ENCODE peak calls at places on chromosomes 7 and 10, in ten cellular contexts. A is Panc1, Z is GM12878, L is HCT116, O is right lobe of liver, F is upper lobe of right lung, G is lower lobe of right lung, B is foreskin keratinocyte, R is heart right ventricle, C is psoas muscle. W is an unnamed sample.

GRCh38 chr10:23968296-23968695 is 240.6 kb upstream of the KIAA1217 start:
- ATAC-seq in F (no peak), A (no peak), R (no peak), B (peak; percentile 50), O (no peak), L (no peak), Z (no peak), G (no peak), C (no peak), W (no peak)

GRCh38 chr10:11364241-11364640 is 247.2 kb downstream of the USP6NL start:
- ATAC-seq in R (no peak), G (no peak), O (no peak), C (no peak), Z (no peak), B (no peak), F (no peak), A (no peak), L (no peak), W (no peak)

GRCh38 chr10:9331583-9332008 is 1277.1 kb downstream of the GATA3 start:
- ATAC-seq in O (peak; percentile 78), Z (peak; percentile 79), F (peak; percentile 83), A (no peak), G (peak; percentile 67), L (no peak), R (peak; percentile 55), B (peak; percentile 60), C (peak; percentile 61), W (no peak)

GRCh38 chr7:142556745-142557144 is 192.5 kb upstream of the PRSS1 start:
- ATAC-seq in A (peak; percentile 99), F (peak; percentile 82), O (peak; percentile 82), B (peak; percentile 99), L (peak; percentile 87), Z (peak; percentile 57), G (peak; percentile 76), C (peak; percentile 98), R (peak; percentile 74), W (peak; percentile 66)

GRCh38 chr10:387949-388660 is 252.8 kb downstream of the ZMYND11 start:
- ATAC-seq in C (no peak), O (peak; percentile 42), G (peak; percentile 35), B (no peak), Z (no peak), L (no peak), F (peak; percentile 51), R (peak; percentile 37), A (no peak), W (peak; percentile 54)

GRCh38 chr7:99944508-99945070 is 15.2 kb upstream of the GJC3 start:
- ATAC-seq in L (no peak), G (no peak), C (no peak), O (no peak), A (no peak), R (no peak), F (no peak), Z (no peak), B (no peak), W (no peak)

GRCh38 chr10:132790934-132791829 is 5.2 kb upstream of the NKX6-2 start:
- ATAC-seq in F (no peak), B (no peak), O (peak; percentile 9), L (no peak), G (no peak), A (no peak), Z (no peak), C (no peak), R (no peak), W (no peak)

GRCh38 chr10:29534590-29534989 is 100.2 kb downstream of the SVIL start:
- ATAC-seq in Z (no peak), A (no peak), F (no peak), B (no peak), C (no peak), O (no peak), R (peak; percentile 22), G (peak; percentile 55), L (no peak), W (no peak)

GRCh38 chr7:21355406-21355874 is 72.4 kb upstream of the SP4 start:
- ATAC-seq in F (peak; percentile 82), L (no peak), A (no peak), O (peak; percentile 56), Z (peak; percentile 84), B (no peak), G (peak; percentile 81), R (no peak), C (no peak), W (no peak)

GRCh38 chr7:74292757-74293576 is 3.8 kb downstream of the CLIP2 start:
- ATAC-seq in B (no peak), F (no peak), C (no peak), G (no peak), A (no peak), O (peak; percentile 79), Z (peak; percentile 42), L (peak; percentile 52), R (no peak), W (no peak)

GRCh38 chr7:154627571-154628290 is 375.2 kb downstream of the PAXIP1 start:
- ATAC-seq in B (no peak), F (no peak), R (no peak), O (no peak), A (no peak), L (no peak), Z (no peak), C (no peak), G (no peak), W (no peak)

GRCh38 chr7:6705959-6706665 is 635 bp downstream of the ZNF12 start:
- ATAC-seq in G (peak; percentile 55), A (peak; percentile 76), F (peak; percentile 12), Z (peak; percentile 53), L (peak; percentile 54), B (peak; percentile 59), R (peak; percentile 16), C (no peak), O (peak; percentile 14), W (peak; percentile 37)

GRCh38 chr7:1592299-1592842 is 22.5 kb upstream of the PSMG3 start:
- ATAC-seq in C (no peak), O (no peak), Z (no peak), F (no peak), L (no peak), G (no peak), B (no peak), A (no peak), R (no peak), W (no peak)

GRCh38 chr10:100006241-100006886 is 3.4 kb downstream of the DNMBP start:
- ATAC-seq in G (peak; percentile 9), F (no peak), O (peak; percentile 5), R (peak; percentile 51), B (peak; percentile 84), C (peak; percentile 73), L (peak; percentile 68), Z (peak; percentile 54), A (peak; percentile 70), W (peak; percentile 48)

GRCh38 chr10:22042557-22043326 is 39.2 kb upstream of the DNAJC1 start:
- ATAC-seq in Z (no peak), C (no peak), B (no peak), L (peak; percentile 87), R (no peak), G (no peak), F (no peak), A (peak; percentile 68), O (no peak), W (no peak)

GRCh38 chr7:87628780-87629569 is 777 bp downstream of the RUNDC3B start:
- ATAC-seq in G (peak; percentile 59), O (peak; percentile 81), C (peak; percentile 34), B (peak; percentile 65), Z (peak; percentile 43), R (peak; percentile 11), A (peak; percentile 39), F (peak; percentile 44), L (peak; percentile 65), W (peak; percentile 9)

DNA sequence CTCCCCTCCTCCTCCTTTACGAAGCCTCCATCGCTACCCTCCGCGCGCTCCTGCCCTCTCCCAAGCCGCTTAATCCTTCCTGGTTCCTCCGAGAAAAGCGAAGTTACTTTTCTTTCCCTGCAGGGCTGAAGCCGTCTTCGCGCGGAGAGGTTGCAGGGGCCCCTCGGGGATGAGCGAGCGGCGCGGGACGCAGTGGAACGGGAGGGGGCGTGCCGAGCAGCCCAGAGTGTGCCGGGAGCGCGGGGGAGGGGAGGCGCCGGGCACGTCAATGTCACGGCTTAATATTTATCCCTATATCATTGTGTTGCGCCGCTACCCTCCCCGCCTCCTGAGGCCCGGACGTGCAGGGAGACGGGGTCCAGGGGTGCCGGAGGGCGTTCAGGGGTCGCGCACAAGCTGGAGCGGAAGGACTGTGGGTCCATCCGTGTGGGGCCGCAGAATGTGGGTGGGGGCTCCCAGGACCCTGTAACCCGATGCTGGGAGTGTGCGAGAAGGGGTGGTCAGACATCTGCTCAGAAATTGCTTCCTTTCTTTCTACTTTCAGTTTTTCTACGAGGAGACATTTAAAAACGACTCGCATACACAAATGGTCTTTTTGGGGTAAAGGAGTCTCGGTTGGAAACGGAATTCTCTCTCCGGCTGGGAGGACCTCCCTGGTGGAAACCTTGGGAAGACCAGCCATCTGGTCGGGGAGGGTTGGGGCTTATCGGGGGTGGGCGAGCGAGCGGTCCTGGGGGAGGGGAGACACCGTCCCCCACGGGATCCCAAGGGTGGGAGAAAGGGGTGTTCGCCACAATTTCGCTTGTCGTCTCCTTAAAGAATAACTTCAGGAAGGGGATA is 2.4 kb downstream of the CDK6 start:
- ATAC-seq in Z (peak; percentile 62), B (peak; percentile 43), F (peak; percentile 78), R (peak; percentile 85), G (peak; percentile 79), L (peak; percentile 63), A (peak; percentile 76), C (peak; percentile 66), O (peak; percentile 79), W (peak; percentile 77)
- TF ChIP-seq CTCF in Z (peak; percentile 37), B (peak; percentile 58), F (peak; percentile 34), R (peak; percentile 24), G (peak; percentile 25), L (no peak), A (no peak), C (no peak), O (peak; percentile 28), W (no peak)

GRCh38 chr10:3882855-3883254 is 97.8 kb upstream of the KLF6 start:
- ATAC-seq in A (no peak), L (no peak), Z (no peak), G (no peak), B (no peak), C (no peak), O (no peak), F (no peak), R (no peak), W (no peak)
- TF ChIP-seq CTCF in A (no peak), L (no peak), Z (no peak), G (no peak), B (no peak), C (no peak), O (no peak), F (no peak), R (no peak), W (no peak)

GRCh38 chr10:131769691-131770090 is 131.1 kb upstream of the PPP2R2D start:
- ATAC-seq in O (no peak), B (no peak), L (no peak), G (no peak), Z (no peak), F (no peak), C (no peak), R (no peak), A (no peak), W (no peak)
- TF ChIP-seq CTCF in O (no peak), B (no peak), L (no peak), G (no peak), Z (no peak), F (no peak), C (no peak), R (no peak), A (no peak), W (no peak)

DNA sequence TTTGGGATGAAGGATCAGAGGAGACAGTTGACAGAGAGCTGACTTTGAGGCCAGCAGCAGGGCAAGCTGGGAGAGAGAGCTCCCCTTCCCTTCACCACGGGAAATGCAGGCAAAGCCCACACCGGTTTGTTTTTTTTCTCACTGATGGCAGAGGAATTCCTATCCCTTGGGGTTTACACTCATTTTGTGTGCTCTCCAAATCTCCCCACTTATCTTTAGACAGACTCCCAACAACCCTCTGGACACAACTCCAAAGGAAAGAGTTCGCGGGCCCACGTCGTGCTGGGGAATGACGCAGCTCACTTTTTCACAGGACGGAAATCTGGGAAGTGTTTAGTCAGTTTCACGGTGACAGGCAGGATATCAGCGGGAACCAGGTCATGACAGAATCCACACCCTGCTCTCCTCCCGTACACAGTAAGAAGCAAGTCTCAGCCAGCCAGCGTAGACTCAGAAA is 68.3 kb upstream of the FAM171A1 start:
- ATAC-seq in C (peak; percentile 61), R (peak; percentile 93), G (peak; percentile 65), F (peak; percentile 53), A (peak; percentile 73), L (peak; percentile 76), O (peak; percentile 78), Z (no peak), B (peak; percentile 73), W (peak; percentile 67)
- TF ChIP-seq CTCF in C (peak; percentile 27), R (peak; percentile 49), G (peak; percentile 40), F (peak; percentile 43), A (peak; percentile 28), L (peak; percentile 54), O (peak; percentile 15), Z (no peak), B (peak; percentile 35), W (peak; percentile 37)

W was measured in gastroesophageal sphincter.